ENCODE peak calls at places on chromosome 13, in five cellular contexts. One of them, this sample, is unnamed.

GRCh38 chr13:39034085-39034484 is 3.8 kb downstream of the PROSER1 start:
- DNase-seq in SK-N-SH: no peak
- DNase-seq in HCT116: no peak
- DNase-seq in K562: no peak
- DNase-seq in GM12878: no peak
- DNase-seq in this sample: no peak

GRCh38 chr13:109874921-109875454 is 88.6 kb upstream of the IRS2 start:
- DNase-seq in SK-N-SH: no peak
- DNase-seq in GM12878: no peak
- DNase-seq in HCT116: no peak
- DNase-seq in K562: no peak
- DNase-seq in this sample: no peak

GRCh38 chr13:46389985-46390384 is 2.9 kb upstream of the RUBCNL start:
- DNase-seq in GM12878: peak
- DNase-seq in SK-N-SH: no peak
- DNase-seq in HCT116: no peak
- DNase-seq in K562: no peak
- DNase-seq in this sample: no peak

GRCh38 chr13:100646030-100646673 is 28.4 kb downstream of the TMTC4 start:
- DNase-seq in GM12878: no peak
- DNase-seq in K562: peak
- DNase-seq in HCT116: peak
- DNase-seq in SK-N-SH: peak
- DNase-seq in this sample: peak

GRCh38 chr13:81988542-81988941 is 1647.6 kb upstream of the SPRY2 start:
- DNase-seq in HCT116: no peak
- DNase-seq in GM12878: no peak
- DNase-seq in K562: no peak
- DNase-seq in SK-N-SH: no peak
- DNase-seq in this sample: no peak

GRCh38 chr13:77001963-77002587 is 10.2 kb downstream of the CLN5 start:
- DNase-seq in K562: no peak
- DNase-seq in GM12878: no peak
- DNase-seq in SK-N-SH: no peak
- DNase-seq in HCT116: no peak
- DNase-seq in this sample: no peak

GRCh38 chr13:39016789-39017188 is 21.1 kb downstream of the PROSER1 start:
- DNase-seq in HCT116: peak
- DNase-seq in GM12878: no peak
- DNase-seq in SK-N-SH: peak
- DNase-seq in K562: peak
- DNase-seq in this sample: peak

GRCh38 chr13:85503797-85504196 is 295.4 kb downstream of the SLITRK6 start:
- DNase-seq in K562: no peak
- DNase-seq in GM12878: no peak
- DNase-seq in HCT116: no peak
- DNase-seq in SK-N-SH: no peak
- DNase-seq in this sample: no peak

GRCh38 chr13:106755542-106755941 is 187.6 kb upstream of the ARGLU1 start:
- DNase-seq in HCT116: no peak
- DNase-seq in K562: no peak
- DNase-seq in GM12878: no peak
- DNase-seq in SK-N-SH: no peak
- DNase-seq in this sample: no peak

GRCh38 chr13:73677041-73677589 is 457.1 kb downstream of the KLF12 start:
- DNase-seq in GM12878: no peak
- DNase-seq in HCT116: no peak
- DNase-seq in K562: no peak
- DNase-seq in SK-N-SH: no peak
- DNase-seq in this sample: peak

GRCh38 chr13:98570929-98571372 is 6.0 kb downstream of the STK24 start:
- DNase-seq in K562: peak
- DNase-seq in SK-N-SH: no peak
- DNase-seq in HCT116: peak
- DNase-seq in GM12878: peak
- DNase-seq in this sample: peak

GRCh38 chr13:98461525-98462240 is 115.2 kb downstream of the STK24 start:
- DNase-seq in GM12878: no peak
- DNase-seq in HCT116: no peak
- DNase-seq in K562: no peak
- DNase-seq in SK-N-SH: no peak
- DNase-seq in this sample: no peak

GRCh38 chr13:32135655-32136054 is 104.1 kb downstream of the FRY start:
- DNase-seq in GM12878: no peak
- DNase-seq in HCT116: no peak
- DNase-seq in SK-N-SH: no peak
- DNase-seq in K562: no peak
- DNase-seq in this sample: no peak

GRCh38 chr13:73816702-73817101 is 317.5 kb downstream of the KLF12 start:
- DNase-seq in SK-N-SH: no peak
- DNase-seq in GM12878: no peak
- DNase-seq in HCT116: peak
- DNase-seq in K562: no peak
- DNase-seq in this sample: no peak

GRCh38 chr13:108919036-108919907 is 289.9 kb downstream of the MYO16 start:
- DNase-seq in K562: no peak
- DNase-seq in HCT116: no peak
- DNase-seq in GM12878: no peak
- DNase-seq in SK-N-SH: no peak
- DNase-seq in this sample: no peak

GRCh38 chr13:74040200-74040599 is 94.0 kb downstream of the KLF12 start:
- DNase-seq in HCT116: peak
- DNase-seq in GM12878: no peak
- DNase-seq in SK-N-SH: peak
- DNase-seq in K562: peak
- DNase-seq in this sample: peak

GRCh38 chr13:27304099-27304498 is 33.5 kb downstream of the RASL11A start:
- DNase-seq in K562: no peak
- DNase-seq in GM12878: no peak
- DNase-seq in SK-N-SH: no peak
- DNase-seq in HCT116: no peak
- DNase-seq in this sample: no peak

GRCh38 chr13:36345438-36346221 is 564 bp downstream of the SPART start:
- DNase-seq in SK-N-SH: no peak
- DNase-seq in K562: peak
- DNase-seq in GM12878: no peak
- DNase-seq in HCT116: no peak
- DNase-seq in this sample: peak

GRCh38 chr13:32426191-32426980 is 1.5 kb downstream of the N4BP2L1 start:
- DNase-seq in K562: no peak
- DNase-seq in SK-N-SH: no peak
- DNase-seq in GM12878: peak
- DNase-seq in HCT116: no peak
- DNase-seq in this sample: no peak

GRCh38 chr13:48631441-48631840 is 22.3 kb upstream of the CYSLTR2 start:
- DNase-seq in K562: no peak
- DNase-seq in SK-N-SH: no peak
- DNase-seq in HCT116: no peak
- DNase-seq in GM12878: no peak
- DNase-seq in this sample: no peak

GRCh38 chr13:73218181-73218580 is 159.4 kb downstream of the KLF5 start:
- DNase-seq in HCT116: no peak
- DNase-seq in SK-N-SH: no peak
- DNase-seq in GM12878: no peak
- DNase-seq in K562: no peak
- DNase-seq in this sample: no peak

DNA sequence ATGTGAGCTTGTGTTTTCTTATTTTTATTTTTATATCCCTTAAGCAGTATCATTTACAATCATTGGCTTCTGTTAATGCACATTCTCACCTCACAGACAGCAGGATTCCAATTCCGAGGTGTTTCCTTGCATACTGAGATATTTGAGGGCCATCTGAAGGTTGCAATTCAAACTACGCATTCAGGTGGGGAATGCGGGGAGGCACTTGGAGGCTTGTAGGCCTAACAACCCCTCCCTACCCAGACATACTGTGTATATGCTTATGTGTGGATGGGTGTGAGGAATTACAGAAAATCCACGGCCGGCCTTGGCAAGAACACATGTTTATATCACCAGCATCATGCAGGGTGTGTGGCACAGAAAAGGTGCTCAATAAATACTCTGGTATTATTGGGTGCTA is 43.2 kb upstream of the PCDH8 start:
- DNase-seq in SK-N-SH: no peak
- DNase-seq in GM12878: no peak
- DNase-seq in HCT116: no peak
- DNase-seq in K562: no peak
- DNase-seq in this sample: no peak
- TF ChIP-seq JUND in SK-N-SH: no peak
- TF ChIP-seq JUND in GM12878: no peak
- TF ChIP-seq JUND in HCT116: no peak
- TF ChIP-seq JUND in K562: no peak
- TF ChIP-seq JUND in this sample: no peak

GRCh38 chr13:66087149-66087780 is 1142.9 kb downstream of the PCDH9 start:
- DNase-seq in HCT116: no peak
- DNase-seq in K562: no peak
- DNase-seq in GM12878: no peak
- DNase-seq in SK-N-SH: no peak
- DNase-seq in this sample: no peak
- TF ChIP-seq JUND in HCT116: no peak
- TF ChIP-seq JUND in K562: no peak
- TF ChIP-seq JUND in GM12878: no peak
- TF ChIP-seq JUND in SK-N-SH: no peak
- TF ChIP-seq JUND in this sample: no peak

GRCh38 chr13:96967248-96967745 is 27.0 kb downstream of the OXGR1 start:
- DNase-seq in HCT116: peak
- DNase-seq in GM12878: no peak
- DNase-seq in SK-N-SH: no peak
- DNase-seq in K562: peak
- DNase-seq in this sample: no peak
- TF ChIP-seq JUND in HCT116: no peak
- TF ChIP-seq JUND in GM12878: no peak
- TF ChIP-seq JUND in SK-N-SH: no peak
- TF ChIP-seq JUND in K562: no peak
- TF ChIP-seq JUND in this sample: no peak

GRCh38 chr13:113428469-113428865 is 24.8 kb downstream of the ADPRHL1 start:
- DNase-seq in SK-N-SH: no peak
- DNase-seq in K562: no peak
- DNase-seq in GM12878: no peak
- DNase-seq in HCT116: no peak
- DNase-seq in this sample: no peak

GRCh38 chr13:113430378-113431110 is 22.7 kb downstream of the ADPRHL1 start:
- DNase-seq in SK-N-SH: no peak
- DNase-seq in GM12878: no peak
- DNase-seq in HCT116: no peak
- DNase-seq in K562: no peak
- DNase-seq in this sample: no peak

GRCh38 chr13:113427562-113428468 is 25.5 kb downstream of the ADPRHL1 start:
- DNase-seq in GM12878: no peak
- DNase-seq in HCT116: no peak
- DNase-seq in SK-N-SH: no peak
- DNase-seq in K562: no peak
- DNase-seq in this sample: peak

GRCh38 chr13:113429608-113429985 is 23.7 kb downstream of the ADPRHL1 start:
- DNase-seq in K562: no peak
- DNase-seq in GM12878: no peak
- DNase-seq in HCT116: no peak
- DNase-seq in SK-N-SH: no peak
- DNase-seq in this sample: no peak

DNA sequence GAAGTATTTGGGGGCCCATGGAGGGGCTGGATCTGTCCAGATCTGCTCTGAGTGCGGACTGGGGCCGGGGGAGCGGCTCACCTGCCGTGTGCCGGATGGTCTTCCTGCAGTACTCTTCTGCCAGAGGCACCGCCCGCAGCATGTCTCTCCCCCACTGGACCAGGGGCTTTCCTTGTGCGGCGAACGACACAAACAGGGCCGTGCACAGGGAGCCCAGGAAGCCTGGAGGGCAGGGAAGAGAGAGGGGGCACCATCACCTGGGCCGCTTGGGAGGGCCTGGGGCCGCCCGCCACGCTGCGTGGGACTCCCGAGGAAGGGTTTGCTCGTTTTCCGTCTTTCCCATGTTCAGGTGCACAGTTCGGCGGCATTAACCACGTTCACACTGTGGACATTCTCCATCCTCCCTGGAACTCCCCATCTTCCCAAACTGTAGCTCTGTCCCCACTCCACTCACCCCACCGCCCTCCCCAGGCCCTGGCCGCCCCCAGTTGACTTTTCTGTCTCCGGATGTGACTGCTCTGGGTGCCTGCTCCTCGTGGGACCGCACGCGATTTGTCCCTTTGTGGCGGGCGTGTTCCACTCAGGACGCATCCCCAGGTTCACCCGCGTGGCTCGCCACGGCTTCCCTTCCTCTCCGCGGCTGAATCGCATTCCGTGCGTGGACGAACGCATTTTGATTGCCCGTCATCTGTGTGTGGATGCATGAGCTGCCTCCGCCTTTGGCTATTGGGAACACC is 24.2 kb downstream of the ADPRHL1 start:
- DNase-seq in SK-N-SH: no peak
- DNase-seq in GM12878: no peak
- DNase-seq in K562: no peak
- DNase-seq in HCT116: no peak
- DNase-seq in this sample: no peak
- TF ChIP-seq JUND in SK-N-SH: no peak
- TF ChIP-seq JUND in GM12878: no peak
- TF ChIP-seq JUND in K562: no peak
- TF ChIP-seq JUND in HCT116: no peak
- TF ChIP-seq JUND in this sample: no peak

This sample was measured in T47D.